ENCODE peak calls at places on chromosome 13, in eight cellular contexts. One of them, this sample, is unnamed.

GRCh38 chr13:23407996-23408395 is 25.5 kb downstream of the SACS start:
- DNase-seq in GM23338: no peak
- DNase-seq in RPMI8226: no peak
- DNase-seq in stomach: no peak
- DNase-seq in CD4-positive, alpha-beta T cell: no peak
- DNase-seq in heart left ventricle: no peak
- DNase-seq in transverse colon: no peak
- DNase-seq in adrenal gland: no peak
- DNase-seq in this sample: no peak

GRCh38 chr13:76350399-76350798 is 535.8 kb downstream of the KCTD12 start:
- DNase-seq in GM23338: no peak
- DNase-seq in RPMI8226: no peak
- DNase-seq in stomach: peak
- DNase-seq in CD4-positive, alpha-beta T cell: no peak
- DNase-seq in heart left ventricle: no peak
- DNase-seq in transverse colon: no peak
- DNase-seq in adrenal gland: no peak
- DNase-seq in this sample: no peak

GRCh38 chr13:91346848-91347211 is 657 bp upstream of the MIR17HG start:
- DNase-seq in GM23338: peak
- DNase-seq in RPMI8226: peak
- DNase-seq in stomach: no peak
- DNase-seq in CD4-positive, alpha-beta T cell: peak
- DNase-seq in heart left ventricle: no peak
- DNase-seq in transverse colon: peak
- DNase-seq in adrenal gland: no peak
- DNase-seq in this sample: no peak

GRCh38 chr13:98839826-98840769 is 87.6 kb upstream of the SLC15A1 start:
- DNase-seq in GM23338: peak
- DNase-seq in RPMI8226: peak
- DNase-seq in stomach: peak
- DNase-seq in CD4-positive, alpha-beta T cell: peak
- DNase-seq in heart left ventricle: peak
- DNase-seq in transverse colon: peak
- DNase-seq in adrenal gland: peak
- DNase-seq in this sample: peak

GRCh38 chr13:53946500-53946899 is 917.9 kb downstream of the OLFM4 start:
- DNase-seq in GM23338: no peak
- DNase-seq in RPMI8226: no peak
- DNase-seq in stomach: no peak
- DNase-seq in CD4-positive, alpha-beta T cell: no peak
- DNase-seq in heart left ventricle: no peak
- DNase-seq in transverse colon: no peak
- DNase-seq in adrenal gland: no peak
- DNase-seq in this sample: no peak

GRCh38 chr13:42681394-42681793 is 100.0 kb upstream of the FAM216B start:
- DNase-seq in GM23338: no peak
- DNase-seq in RPMI8226: no peak
- DNase-seq in stomach: no peak
- DNase-seq in CD4-positive, alpha-beta T cell: no peak
- DNase-seq in heart left ventricle: no peak
- DNase-seq in transverse colon: no peak
- DNase-seq in adrenal gland: no peak
- DNase-seq in this sample: no peak

GRCh38 chr13:95552208-95552538 is 347 bp upstream of the CLDN10 start:
- DNase-seq in GM23338: no peak
- DNase-seq in RPMI8226: no peak
- DNase-seq in stomach: no peak
- DNase-seq in CD4-positive, alpha-beta T cell: no peak
- DNase-seq in heart left ventricle: no peak
- DNase-seq in transverse colon: no peak
- DNase-seq in adrenal gland: no peak
- DNase-seq in this sample: peak

GRCh38 chr13:78732445-78733017 is 73.6 kb upstream of the OBI1 start:
- DNase-seq in GM23338: peak
- DNase-seq in RPMI8226: no peak
- DNase-seq in stomach: no peak
- DNase-seq in CD4-positive, alpha-beta T cell: no peak
- DNase-seq in heart left ventricle: no peak
- DNase-seq in transverse colon: no peak
- DNase-seq in adrenal gland: no peak
- DNase-seq in this sample: no peak

GRCh38 chr13:74062933-74063332 is 71.3 kb downstream of the KLF12 start:
- DNase-seq in GM23338: no peak
- DNase-seq in RPMI8226: peak
- DNase-seq in stomach: no peak
- DNase-seq in CD4-positive, alpha-beta T cell: no peak
- DNase-seq in heart left ventricle: peak
- DNase-seq in transverse colon: peak
- DNase-seq in adrenal gland: peak
- DNase-seq in this sample: peak

GRCh38 chr13:61463027-61463426 is 47.4 kb upstream of the PCDH20 start:
- DNase-seq in GM23338: no peak
- DNase-seq in RPMI8226: no peak
- DNase-seq in stomach: no peak
- DNase-seq in CD4-positive, alpha-beta T cell: no peak
- DNase-seq in heart left ventricle: no peak
- DNase-seq in transverse colon: no peak
- DNase-seq in adrenal gland: no peak
- DNase-seq in this sample: no peak

This sample was measured in aorta.